ENCODE peak calls at places on chromosomes 7 and 10, in six cellular contexts. A is GM23338; S is psoas muscle; W is GM23248; C is naive thymus-derived CD4-positive, alpha-beta T cell; Q is PC-3. G is an unnamed sample. For H3K4me1, the result is how much of the 10 kb centered on the place peaks cover.

GRCh38 chr10:70921285-70921684 is 32.9 kb upstream of the PCBD1 start:
- DNase-seq in Q (no peak), A (no peak), C (no peak), S (no peak), W (no peak), G (no peak)

GRCh38 chr7:137804819-137805218 is 42.0 kb downstream of the DGKI start:
- DNase-seq in W (peak), A (no peak), S (no peak), Q (no peak), C (no peak), G (no peak)

GRCh38 chr7:131653418-131654248 is 97.2 kb upstream of the PODXL start:
- DNase-seq in Q (peak), W (peak), S (no peak), A (no peak), C (no peak), G (no peak)

GRCh38 chr10:79070611-79071534 is 2.1 kb downstream of the ZMIZ1 start:
- DNase-seq in S (peak), W (peak), A (peak), Q (peak), C (peak), G (peak)

GRCh38 chr7:134905375-134905774 is 80.9 kb upstream of the AGBL3 start:
- DNase-seq in A (no peak), Q (no peak), W (peak), C (no peak), S (peak), G (no peak)

GRCh38 chr10:100374137-100374655 is 27.2 kb downstream of the SCD start:
- DNase-seq in W (peak), S (no peak), Q (no peak), C (no peak), A (peak), G (no peak)

GRCh38 chr10:76866841-76867586 is 770.6 kb downstream of the KCNMA1 start:
- DNase-seq in Q (no peak), C (no peak), S (no peak), A (no peak), W (no peak), G (no peak)

GRCh38 chr10:6083523-6084475 is 5.0 kb upstream of the RBM17 start:
- DNase-seq in C (peak), S (no peak), A (no peak), Q (no peak), W (peak), G (no peak)

GRCh38 chr10:34713875-34714274 is 101.2 kb downstream of the PARD3 start:
- DNase-seq in C (no peak), A (no peak), S (no peak), Q (peak), W (peak), G (no peak)
- H3K4me1 ChIP-seq in C (under half), A (under half), S (half or more), Q (half or more), W (under half), G (half or more)

DNA sequence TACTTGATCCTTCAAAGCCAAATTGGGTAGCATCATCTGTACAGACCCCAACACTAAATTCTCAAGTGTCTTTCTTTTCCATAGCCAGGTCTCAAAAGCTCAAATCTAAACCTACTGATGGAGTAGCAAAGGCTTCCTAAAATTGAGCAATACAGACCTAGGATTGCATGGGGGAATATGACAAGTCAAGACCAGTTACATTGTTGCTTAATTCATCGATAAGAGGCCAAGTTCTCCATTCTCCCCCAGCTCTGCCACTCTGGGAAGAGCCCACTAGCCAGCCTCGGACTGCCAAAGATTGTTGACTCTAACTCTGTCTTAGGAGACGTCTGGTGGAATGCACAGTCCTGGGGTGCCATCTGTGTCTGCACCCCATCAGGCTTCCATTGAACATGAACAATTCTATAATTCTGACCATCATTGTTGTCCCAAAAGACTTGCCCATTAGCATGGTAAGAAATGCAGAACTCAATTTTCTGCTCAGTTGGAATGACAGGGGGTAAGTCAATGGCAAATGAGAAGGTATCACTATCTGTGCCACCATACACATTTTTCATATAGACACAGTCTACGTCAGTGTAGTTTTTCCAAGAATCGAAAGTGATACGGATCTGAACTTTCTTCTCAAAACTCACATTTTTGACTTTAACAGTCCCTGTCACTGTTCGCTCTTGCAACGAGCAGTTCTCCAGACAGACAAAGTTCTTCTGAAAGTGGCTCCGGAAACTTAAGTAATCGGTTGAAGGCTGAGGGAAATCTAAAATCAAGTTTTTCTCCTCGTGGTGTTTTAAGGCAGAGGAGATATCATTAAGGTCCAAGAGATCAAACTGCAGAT is 2.9 kb downstream of the PPP1R3C start:
- DNase-seq in A (no peak), C (no peak), W (no peak), S (no peak), Q (no peak), G (no peak)
- H3K4me1 ChIP-seq in A (under half), C (under half), W (under half), S (under half), Q (under half), G (under half)

DNA sequence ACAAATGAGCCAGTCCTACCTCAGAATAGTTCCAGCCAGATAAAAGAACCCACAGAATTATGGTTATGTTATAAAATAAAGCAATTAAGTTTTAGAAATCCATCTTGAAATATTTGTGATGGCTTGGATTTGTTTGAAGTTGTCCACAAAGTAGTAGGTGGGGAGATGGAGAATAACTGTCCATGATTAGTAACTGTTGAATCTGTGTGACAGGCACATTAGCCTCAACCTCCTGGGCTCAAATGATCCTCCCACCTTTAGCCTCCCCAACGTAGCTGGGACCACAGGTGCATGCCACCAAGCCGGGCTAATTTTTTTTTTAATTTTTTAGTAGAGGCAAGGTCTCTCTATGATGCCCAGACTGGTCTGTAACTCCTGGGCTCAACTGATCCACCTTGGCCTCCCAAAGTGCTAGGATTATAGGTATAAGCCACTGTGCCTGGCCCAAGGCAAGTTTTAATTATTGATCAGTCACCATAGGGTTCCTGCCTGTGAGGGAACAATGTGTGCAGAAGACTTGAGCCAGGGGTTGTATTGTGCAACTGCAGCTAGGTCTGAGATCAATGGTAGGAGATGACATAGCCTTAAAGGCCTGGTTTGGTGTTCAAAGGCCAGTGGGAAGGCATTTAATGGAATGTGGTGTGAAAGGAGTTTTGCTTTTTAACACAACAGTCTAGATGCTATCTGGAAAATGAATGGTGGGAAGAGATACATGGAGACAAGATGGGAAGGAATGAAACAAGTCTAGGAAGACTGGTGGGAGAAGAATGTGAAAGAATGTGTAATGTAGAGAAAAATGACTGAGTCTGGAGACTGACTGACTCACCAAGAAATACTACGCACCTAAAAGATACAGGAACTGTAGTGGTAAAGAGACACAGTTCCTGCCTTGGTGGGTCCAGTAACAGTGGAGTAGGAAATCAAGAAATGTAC is 9.8 kb downstream of the HNRNPF start:
- DNase-seq in A (no peak), Q (peak), W (peak), S (no peak), C (no peak), G (no peak)
- H3K4me1 ChIP-seq in A (half or more), Q (half or more), W (half or more), S (half or more), C (half or more), G (half or more)

GRCh38 chr7:1233328-1234048 is 816 bp downstream of the UNCX start:
- DNase-seq in Q (no peak), S (no peak), C (no peak), A (peak), W (no peak), G (no peak)
- H3K4me1 ChIP-seq in Q (under half), S (under half), C (under half), A (under half), W (under half), G (under half)

GRCh38 chr7:37418381-37418780 is 30.3 kb downstream of the ELMO1 start:
- DNase-seq in C (no peak), S (no peak), A (no peak), W (no peak), Q (no peak), G (no peak)

GRCh38 chr7:37411444-37412034 is 37.1 kb downstream of the ELMO1 start:
- DNase-seq in A (no peak), W (no peak), S (no peak), C (no peak), Q (no peak), G (no peak)

GRCh38 chr7:37416739-37417474 is 31.8 kb downstream of the ELMO1 start:
- DNase-seq in Q (no peak), S (no peak), C (no peak), A (no peak), W (no peak), G (no peak)

GRCh38 chr7:37410305-37411209 is 38.1 kb downstream of the ELMO1 start:
- DNase-seq in S (no peak), A (no peak), C (no peak), W (no peak), Q (no peak), G (no peak)

GRCh38 chr7:37414352-37414983 is 34.2 kb downstream of the ELMO1 start:
- DNase-seq in A (no peak), S (no peak), C (no peak), W (no peak), Q (no peak), G (no peak)
- H3K4me1 ChIP-seq in A (under half), S (under half), C (under half), W (under half), Q (under half), G (under half)

GRCh38 chr10:93615576-93615975 is 3.2 kb downstream of the PDE6C start:
- DNase-seq in S (no peak), W (no peak), Q (no peak), C (no peak), A (no peak), G (no peak)
- H3K4me1 ChIP-seq in S (under half), W (under half), Q (under half), C (under half), A (under half), G (under half)